ENCODE peak calls at places on chromosomes 2 and 18, in six cellular contexts. F is left lung, L is tibial artery, G is aorta, P is endodermal cell, V is GM23248. O is an unnamed sample. For H3K4me1 and H3K9me3, the result is how much of the 10 kb centered on the place peaks cover.

GRCh38 chr18:34840416-34840815 is 130.3 kb downstream of the DTNA start:
- DNase-seq in F (no peak), L (no peak), G (no peak), P (no peak), V (no peak), O (no peak)

GRCh38 chr2:25088817-25089485 is 47.1 kb downstream of the EFR3B start:
- DNase-seq in F (no peak), L (no peak), G (no peak), P (no peak), V (no peak), O (no peak)

GRCh38 chr2:212228651-212229253 is 309.9 kb downstream of the ERBB4 start:
- DNase-seq in F (no peak), L (no peak), G (no peak), P (no peak), V (peak), O (no peak)

GRCh38 chr2:14996306-14997014 is 363.9 kb downstream of the LRATD1 start:
- DNase-seq in F (no peak), L (no peak), G (no peak), P (no peak), V (no peak), O (no peak)

GRCh38 chr18:60691061-60691460 is 318.5 kb upstream of the MC4R start:
- DNase-seq in F (no peak), L (no peak), G (no peak), P (peak), V (no peak), O (no peak)

GRCh38 chr2:112947374-112947773 is 30.4 kb upstream of the IL36G start:
- DNase-seq in F (no peak), L (no peak), G (no peak), P (no peak), V (no peak), O (no peak)

GRCh38 chr2:143681006-143681405 is 551.8 kb downstream of the ARHGAP15 start:
- DNase-seq in F (no peak), L (no peak), G (no peak), P (no peak), V (no peak), O (no peak)

GRCh38 chr18:56001576-56001975 is 413.6 kb upstream of the TCF4 start:
- DNase-seq in F (no peak), L (no peak), G (no peak), P (no peak), V (peak), O (no peak)

GRCh38 chr2:120397362-120397811 is 51.5 kb downstream of the INHBB start:
- DNase-seq in F (peak), L (no peak), G (peak), P (peak), V (peak), O (peak)

GRCh38 chr2:235937092-235937491 is 231.1 kb downstream of the GBX2 start:
- DNase-seq in F (no peak), L (peak), G (no peak), P (peak), V (no peak), O (no peak)

GRCh38 chr18:9742588-9743131 is 34.6 kb downstream of the RAB31 start:
- DNase-seq in F (no peak), L (no peak), G (no peak), P (peak), V (peak), O (no peak)

GRCh38 chr2:91477731-91478672 is 2786.5 kb downstream of the RPIA start:
- DNase-seq in F (peak), L (peak), G (peak), P (peak), V (peak), O (peak)

GRCh38 chr18:51149605-51150429 is 47.7 kb downstream of the MEX3C start:
- DNase-seq in F (no peak), L (no peak), G (no peak), P (no peak), V (peak), O (no peak)

GRCh38 chr18:60246606-60247005 is 126.0 kb downstream of the MC4R start:
- DNase-seq in F (no peak), L (no peak), G (no peak), P (no peak), V (no peak), O (no peak)

GRCh38 chr18:26617151-26617554 is 68.8 kb upstream of the KCTD1 start:
- DNase-seq in F (no peak), L (no peak), G (no peak), P (no peak), V (peak), O (no peak)

GRCh38 chr2:100554788-100555407 is 7.9 kb upstream of the PDCL3 start:
- DNase-seq in F (no peak), L (no peak), G (no peak), P (no peak), V (no peak), O (no peak)

GRCh38 chr2:232781765-232782164 is 5.4 kb upstream of the KCNJ13 start:
- DNase-seq in F (no peak), L (no peak), G (no peak), P (no peak), V (peak), O (no peak)

GRCh38 chr2:135986507-135986906 is 1.1 kb upstream of the DARS1 start:
- DNase-seq in F (no peak), L (no peak), G (no peak), P (no peak), V (no peak), O (no peak)

GRCh38 chr2:43225788-43226557 is 433 bp downstream of the ZFP36L2 start:
- DNase-seq in F (peak), L (peak), G (peak), P (no peak), V (peak), O (peak)

GRCh38 chr2:190360561-190360960 is 17.2 kb downstream of the INPP1 start:
- DNase-seq in F (no peak), L (no peak), G (no peak), P (no peak), V (no peak), O (no peak)

GRCh38 chr2:96950391-96951124 is 35.8 kb downstream of the FAM178B start:
- DNase-seq in F (peak), L (no peak), G (no peak), P (no peak), V (no peak), O (peak)

GRCh38 chr18:76822510-76823165 is at the start of gene ZNF236:
- DNase-seq in F (peak), L (peak), G (peak), P (peak), V (peak), O (peak)

GRCh38 chr18:78777992-78778391 is 201.6 kb upstream of the SALL3 start:
- DNase-seq in F (peak), L (no peak), G (peak), P (no peak), V (no peak), O (no peak)

GRCh38 chr2:6657872-6658271 is 207.8 kb downstream of the CMPK2 start:
- DNase-seq in F (no peak), L (no peak), G (no peak), P (no peak), V (peak), O (no peak)

GRCh38 chr2:200356306-200356705 is 49.8 kb downstream of the SPATS2L start:
- DNase-seq in F (no peak), L (no peak), G (no peak), P (no peak), V (peak), O (no peak)

GRCh38 chr2:173239644-173240043 is 115.0 kb upstream of the CDCA7 start:
- DNase-seq in F (no peak), L (no peak), G (no peak), P (no peak), V (no peak), O (no peak)

GRCh38 chr2:24082787-24083566 is 1.7 kb downstream of the TP53I3 start:
- DNase-seq in F (no peak), L (no peak), G (no peak), P (no peak), V (peak), O (no peak)

GRCh38 chr18:46372670-46373069 is 268.5 kb downstream of the HAUS1 start:
- DNase-seq in F (no peak), L (no peak), G (no peak), P (no peak), V (no peak), O (no peak)

GRCh38 chr18:57744211-57744694 is 58.9 kb downstream of the ATP8B1 start:
- DNase-seq in F (no peak), L (no peak), G (peak), P (no peak), V (peak), O (no peak)

GRCh38 chr2:190031971-190032623 is 30.4 kb downstream of the MSTN start:
- DNase-seq in F (no peak), L (no peak), G (no peak), P (no peak), V (no peak), O (no peak)

GRCh38 chr2:85799215-85799956 is 45.6 kb downstream of the ATOH8 start:
- DNase-seq in F (no peak), L (no peak), G (no peak), P (peak), V (no peak), O (peak)

GRCh38 chr18:51611326-51611725 is 413.8 kb upstream of the MEX3C start:
- DNase-seq in F (no peak), L (no peak), G (no peak), P (no peak), V (no peak), O (no peak)

GRCh38 chr2:202604699-202605098 is 30.1 kb upstream of the FAM117B start:
- DNase-seq in F (no peak), L (no peak), G (no peak), P (no peak), V (no peak), O (no peak)

GRCh38 chr18:79680100-79680879 is 687 bp downstream of the CTDP1 start:
- DNase-seq in F (peak), L (peak), G (no peak), P (peak), V (peak), O (no peak)

GRCh38 chr2:126940331-126940730 is 41.6 kb downstream of the TEX51 start:
- DNase-seq in F (no peak), L (no peak), G (no peak), P (no peak), V (no peak), O (no peak)

GRCh38 chr18:59874166-59874565 is 25.6 kb upstream of the PMAIP1 start:
- DNase-seq in F (no peak), L (no peak), G (no peak), P (no peak), V (peak), O (no peak)

GRCh38 chr2:37706334-37706733 is 34.9 kb upstream of the CDC42EP3 start:
- DNase-seq in F (no peak), L (no peak), G (no peak), P (no peak), V (no peak), O (no peak)

GRCh38 chr2:99600929-99601680 is 111.3 kb upstream of the REV1 start:
- DNase-seq in F (no peak), L (no peak), G (peak), P (peak), V (no peak), O (no peak)

GRCh38 chr2:46784278-46784677 is 131.3 kb downstream of the MCFD2 start:
- DNase-seq in F (no peak), L (no peak), G (no peak), P (no peak), V (no peak), O (no peak)

GRCh38 chr2:60972889-60973656 is 44.4 kb upstream of the PEX13 start:
- DNase-seq in F (no peak), L (no peak), G (no peak), P (peak), V (no peak), O (no peak)
- H3K4me1 ChIP-seq in F (under half), L (under half), G (under half), P (under half), V (under half), O (under half)

GRCh38 chr18:658947-659533 is 1.6 kb downstream of the TYMS start:
- DNase-seq in F (no peak), L (no peak), G (no peak), P (no peak), V (no peak), O (no peak)
- H3K9me3 ChIP-seq in F (under half), L (under half), G (under half), P (under half), V (under half), O (under half)

GRCh38 chr2:241770936-241771285 is 5.7 kb upstream of the GAL3ST2 start:
- DNase-seq in F (no peak), L (no peak), G (no peak), P (no peak), V (no peak), O (no peak)
- H3K4me1 ChIP-seq in F (under half), L (under half), G (under half), P (under half), V (under half), O (under half)

GRCh38 chr2:89821455-89821945 is 1130.0 kb downstream of the RPIA start:
- DNase-seq in F (no peak), L (no peak), G (no peak), P (no peak), V (no peak), O (no peak)
- H3K9me3 ChIP-seq in F (under half), L (half or more), G (under half), P (under half), V (under half), O (under half)